ENCODE peak calls at places on chromosomes 12 and 14, in five cellular contexts. U is IMR-90, R is fibroblast of lung, D is lower lobe of right lung, Q is heart left ventricle. T is an unnamed sample. For H3K4me1, the result is how much of the 10 kb centered on the place peaks cover.

GRCh38 chr12:4176168-4176567 is 97.4 kb upstream of the CCND2 start:
- DNase-seq in Q (no peak), U (no peak), D (no peak), R (no peak), T (no peak)

GRCh38 chr12:53805801-53806200 is 54.0 kb upstream of the CISTR start:
- DNase-seq in R (peak), D (no peak), U (peak), Q (no peak), T (no peak)

GRCh38 chr12:24374452-24374851 is 425.0 kb upstream of the SOX5 start:
- DNase-seq in R (no peak), Q (no peak), U (no peak), D (no peak), T (no peak)

GRCh38 chr14:58815781-58816297 is 178.1 kb downstream of the DACT1 start:
- DNase-seq in Q (no peak), R (no peak), U (no peak), D (no peak), T (no peak)

GRCh38 chr14:69424139-69424923 is 25.8 kb downstream of the SLC39A9 start:
- DNase-seq in D (no peak), U (peak), Q (no peak), R (peak), T (no peak)

GRCh38 chr14:36521598-36522345 is 1.7 kb upstream of the NKX2-1 start:
- DNase-seq in Q (no peak), R (no peak), D (peak), U (no peak), T (no peak)

GRCh38 chr12:127480775-127481314 is 786.1 kb upstream of the TMEM132C start:
- DNase-seq in Q (no peak), U (no peak), D (no peak), R (no peak), T (no peak)

GRCh38 chr12:109356586-109356985 is 8.9 kb downstream of the MYO1H start:
- DNase-seq in U (no peak), D (no peak), R (no peak), Q (no peak), T (no peak)

GRCh38 chr14:100159107-100159864 is at the start of gene DEGS2:
- DNase-seq in Q (peak), R (no peak), D (peak), U (no peak), T (no peak)

GRCh38 chr12:128694445-128694844 is 129.3 kb downstream of the SLC15A4 start:
- DNase-seq in R (no peak), D (no peak), U (no peak), Q (no peak), T (no peak)

GRCh38 chr14:72926292-72927028 is at the start of gene DCAF4:
- DNase-seq in R (peak), U (peak), Q (peak), D (peak), T (peak)

GRCh38 chr14:95784137-95784536 is 70.2 kb upstream of the TCL1A start:
- DNase-seq in D (no peak), Q (no peak), R (peak), U (peak), T (no peak)

GRCh38 chr14:28765169-28765906 is 1.2 kb upstream of the FOXG1 start:
- DNase-seq in Q (no peak), D (peak), R (no peak), U (no peak), T (no peak)
- H3K4me3 ChIP-seq in Q (no peak), D (peak), R (no peak), U (no peak), T (peak)

DNA sequence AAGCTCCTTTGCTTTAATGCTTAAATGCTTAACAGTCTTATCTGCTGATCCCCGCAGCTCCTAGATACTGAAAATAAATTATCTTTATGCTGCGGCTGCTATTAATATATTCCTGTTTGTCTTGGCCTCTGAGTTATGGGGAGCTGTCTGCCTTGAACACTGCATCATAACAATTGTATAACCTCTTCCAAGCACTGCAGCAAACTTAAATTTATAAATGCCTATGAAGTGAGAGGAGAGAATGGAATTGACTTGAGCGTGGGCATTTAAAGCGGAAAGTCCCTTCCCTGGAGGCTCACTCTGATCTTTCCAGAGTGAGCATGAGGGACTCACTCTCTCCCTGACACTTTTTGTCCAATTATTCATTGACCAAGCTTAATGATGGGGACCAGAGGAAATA is 23.1 kb upstream of the DCP1B start:
- DNase-seq in D (no peak), R (peak), U (peak), Q (no peak), T (no peak)
- H3K4me1 ChIP-seq in D (under half), R (under half), U (under half), Q (under half), T (under half)

GRCh38 chr12:121794532-121795028 is 1.1 kb upstream of the RHOF start:
- DNase-seq in U (no peak), Q (no peak), R (no peak), D (no peak), T (peak)
- TF ChIP-seq CTCF in U (no peak), Q (no peak), R (no peak), D (no peak), T (no peak)

DNA sequence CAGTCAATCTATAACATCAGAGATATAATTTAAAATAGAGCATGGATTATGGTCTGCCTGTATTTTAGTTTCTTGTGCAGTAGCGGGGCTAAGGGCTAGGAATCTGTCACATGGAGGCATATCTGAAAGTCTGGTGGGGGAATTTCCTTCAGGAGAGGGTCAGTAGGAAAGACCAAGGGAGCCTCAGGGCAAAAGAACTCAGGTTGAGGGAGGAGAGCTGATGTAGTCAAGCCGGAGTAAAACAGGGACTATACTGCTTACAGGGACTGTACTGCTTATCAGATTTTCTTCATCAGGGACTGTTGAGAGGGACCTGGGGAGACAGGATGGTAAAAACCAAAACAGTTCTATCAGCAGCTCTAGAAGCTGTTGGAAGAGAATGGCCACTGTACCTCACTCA is 82.0 kb upstream of the CPM start:
- DNase-seq in Q (no peak), D (no peak), R (no peak), U (no peak), T (no peak)
- H3K4me3 ChIP-seq in Q (no peak), D (no peak), R (no peak), U (no peak), T (no peak)

GRCh38 chr12:92544321-92544720 is 158.5 kb upstream of the PLEKHG7 start:
- DNase-seq in Q (no peak), U (no peak), D (no peak), R (no peak), T (no peak)
- H3K4me1 ChIP-seq in Q (under half), U (under half), D (under half), R (under half), T (under half)

DNA sequence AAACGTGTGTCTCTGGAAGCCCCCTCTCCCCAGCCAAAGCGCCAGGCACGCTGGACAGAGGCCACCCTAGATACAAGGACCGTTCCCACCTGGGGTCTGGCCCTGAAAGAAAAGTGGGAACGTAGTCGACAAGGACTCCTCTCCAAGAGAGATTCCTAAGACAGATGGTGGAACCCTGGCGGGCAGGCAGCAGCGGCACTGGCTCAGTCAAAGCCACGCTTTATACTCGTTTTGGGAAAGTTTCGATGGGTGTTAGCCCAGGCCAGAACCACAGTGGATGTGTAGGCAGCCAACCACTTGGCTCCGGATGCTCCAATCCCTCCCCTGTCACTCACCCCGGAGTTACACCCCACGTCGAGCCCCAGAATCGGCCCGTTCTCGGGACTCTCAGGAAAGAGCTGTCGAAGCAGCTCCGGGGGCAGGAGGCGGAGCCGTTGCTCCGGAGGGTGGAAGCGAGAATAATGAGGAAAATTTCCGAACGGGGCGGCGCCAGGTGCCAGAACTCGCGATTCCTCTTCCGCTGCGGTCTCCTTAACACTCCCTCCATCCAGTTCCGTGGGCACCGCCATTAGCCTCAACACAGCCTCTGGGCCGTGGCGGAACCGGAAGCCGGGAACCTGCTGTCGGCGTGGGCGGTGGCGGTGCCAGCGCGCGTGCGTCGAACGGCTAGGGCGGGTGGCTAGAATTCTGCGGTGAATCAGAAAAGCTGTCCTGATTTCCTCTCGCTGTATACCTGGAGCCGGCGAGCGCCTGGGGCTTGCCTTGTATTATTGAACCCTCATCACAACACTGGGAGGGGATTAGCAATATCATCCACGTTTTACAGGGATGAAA is at the start of gene BCDIN3D:
- DNase-seq in Q (peak), R (peak), D (peak), U (peak), T (peak)
- TF ChIP-seq CTCF in Q (no peak), R (no peak), D (no peak), U (no peak), T (no peak)

T was measured in psoas muscle.